ENCODE peak calls at places on chromosome 19, in four cellular contexts. X is GM12878, B is SK-N-SH, N is K562. G is an unnamed sample.

GRCh38 chr19:2573916-2574315 is 98.0 kb downstream of the GADD45B start:
- DNase-seq in X (no peak), N (no peak), B (no peak), G (no peak)

GRCh38 chr19:18967358-18968146 is 26.5 kb upstream of the HOMER3 start:
- DNase-seq in X (no peak), N (no peak), B (no peak), G (no peak)

GRCh38 chr19:1843646-1844394 is 4.5 kb downstream of the REXO1 start:
- DNase-seq in B (no peak), N (no peak), X (no peak), G (no peak)

GRCh38 chr19:18940791-18941627 is at the start of gene HOMER3:
- DNase-seq in B (peak; percentile 99), N (peak; percentile 94), X (no peak), G (peak; percentile 71)

GRCh38 chr19:9061879-9062278 is 25.0 kb upstream of the OR1M1 start:
- DNase-seq in N (no peak), B (no peak), X (no peak), G (no peak)

GRCh38 chr19:38392707-38393308 is 4.3 kb downstream of the SPRED3 start:
- DNase-seq in N (peak; percentile 62), X (no peak), B (no peak), G (no peak)

GRCh38 chr19:3129112-3129511 is 6.7 kb upstream of the GNA15 start:
- DNase-seq in X (no peak), B (no peak), N (no peak), G (no peak)

GRCh38 chr19:32692727-32693061 is 1.1 kb downstream of the NUDT19 start:
- DNase-seq in B (no peak), N (no peak), X (no peak), G (no peak)

GRCh38 chr19:15101479-15102082 is 5.6 kb upstream of the SYDE1 start:
- DNase-seq in B (peak; percentile 54), X (no peak), N (peak; percentile 61), G (peak; percentile 84)

GRCh38 chr19:18932216-18932841 is 8.7 kb downstream of the HOMER3 start:
- DNase-seq in X (no peak), B (peak; percentile 99), N (peak; percentile 98), G (peak; percentile 99)

GRCh38 chr19:23996549-23996948 is 81.9 kb downstream of the ZNF726 start:
- DNase-seq in B (peak; percentile 57), N (peak; percentile 65), X (no peak), G (peak; percentile 33)

GRCh38 chr19:32662186-32662585 is 12.8 kb downstream of the ANKRD27 start:
- DNase-seq in B (no peak), X (no peak), N (no peak), G (no peak)

GRCh38 chr19:12364391-12365093 is 941 bp downstream of the ZNF442 start:
- DNase-seq in X (no peak), B (peak; percentile 54), N (peak; percentile 25), G (peak; percentile 15)

GRCh38 chr19:10828981-10829821 is 6.8 kb downstream of the TMED1 start:
- DNase-seq in X (no peak), B (peak; percentile 36), N (peak; percentile 24), G (peak; percentile 56)

GRCh38 chr19:41893899-41894298 is 10.9 kb downstream of the ARHGEF1 start:
- DNase-seq in X (no peak), N (no peak), B (no peak), G (no peak)

GRCh38 chr19:7772752-7773291 is 9.8 kb downstream of the CLEC4M start:
- DNase-seq in N (no peak), B (no peak), X (peak; percentile 68), G (no peak)

GRCh38 chr19:7550987-7551761 is 15.7 kb downstream of the PNPLA6 start:
- DNase-seq in X (no peak), B (peak; percentile 98), N (peak; percentile 89), G (peak; percentile 95)

GRCh38 chr19:10752237-10752912 is 34.5 kb downstream of the DNM2 start:
- DNase-seq in X (no peak), N (no peak), B (no peak), G (no peak)

GRCh38 chr19:1850809-1851544 is 2.7 kb upstream of the REXO1 start:
- DNase-seq in X (no peak), N (no peak), B (no peak), G (no peak)

GRCh38 chr19:49690656-49691242 is at the start of gene CPT1C:
- DNase-seq in X (no peak), B (peak; percentile 96), N (no peak), G (peak; percentile 93)

GRCh38 chr19:2235396-2236284 is 489 bp downstream of the PLEKHJ1 start:
- DNase-seq in N (no peak), X (no peak), B (peak; percentile 58), G (no peak)

GRCh38 chr19:12730054-12730453 is 4.4 kb downstream of the TRIR start:
- DNase-seq in N (no peak), B (no peak), X (no peak), G (no peak)

GRCh38 chr19:21699197-21699596 is 68.2 kb downstream of the ZNF100 start:
- DNase-seq in X (no peak), N (no peak), B (no peak), G (peak; percentile 30)

GRCh38 chr19:20315543-20315942 is 148.5 kb downstream of the ZNF486 start:
- DNase-seq in X (no peak), B (peak; percentile 66), N (no peak), G (no peak)
- TF ChIP-seq USF1 in X (no peak), B (no peak), N (no peak), G (no peak)

GRCh38 chr19:58577581-58578429 is 4.7 kb upstream of the MZF1 start:
- DNase-seq in N (no peak), B (no peak), X (no peak), G (no peak)

GRCh38 chr19:58582985-58583384 is 9.8 kb upstream of the MZF1 start:
- DNase-seq in B (no peak), X (no peak), N (no peak), G (no peak)

GRCh38 chr19:58581227-58582141 is 8.3 kb upstream of the MZF1 start:
- DNase-seq in N (peak; percentile 78), X (no peak), B (no peak), G (peak; percentile 97)

GRCh38 chr19:58578430-58578925 is 5.3 kb upstream of the MZF1 start:
- DNase-seq in X (no peak), N (no peak), B (no peak), G (no peak)

DNA sequence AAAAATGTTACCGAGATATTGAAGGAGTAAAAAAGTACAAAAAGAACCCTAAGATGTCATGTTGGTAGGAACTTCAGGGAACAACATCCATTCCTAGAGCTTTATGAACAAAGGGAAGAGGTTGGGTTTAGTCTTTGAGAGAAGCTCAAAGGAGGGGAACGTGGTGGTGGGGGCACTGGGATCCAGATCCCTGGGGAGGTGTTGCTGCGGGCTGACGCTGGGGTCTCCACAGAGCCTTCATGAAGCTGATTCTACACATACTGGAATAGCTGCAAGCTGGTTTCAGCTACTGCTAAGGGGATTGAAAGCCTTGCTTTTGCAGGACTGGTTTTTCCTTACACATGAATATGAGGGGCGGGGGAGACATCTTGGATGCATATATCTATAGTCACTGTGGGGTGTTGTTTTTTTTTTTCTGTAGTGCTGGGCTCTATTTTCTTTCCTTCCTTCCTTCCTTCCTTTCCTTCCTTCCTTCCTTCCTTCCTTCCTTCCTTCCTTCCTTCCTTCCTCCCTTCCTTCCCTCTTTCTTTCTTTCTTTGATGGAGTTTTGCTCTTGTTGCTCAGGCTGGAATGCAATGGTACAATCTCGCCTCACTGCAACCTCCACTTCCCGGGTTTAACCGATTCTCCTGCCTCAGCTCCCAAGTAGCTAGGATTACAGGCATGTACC is 6.5 kb upstream of the MZF1 start:
- DNase-seq in B (no peak), X (no peak), N (no peak), G (no peak)
- TF ChIP-seq MAX in B (no peak), X (no peak), N (no peak), G (no peak)

GRCh38 chr19:29578349-29578748 is 27.7 kb upstream of the POP4 start:
- DNase-seq in B (no peak), X (no peak), N (no peak), G (no peak)

GRCh38 chr19:29577662-29577963 is 28.5 kb upstream of the POP4 start:
- DNase-seq in X (no peak), N (no peak), B (no peak), G (no peak)

GRCh38 chr19:29579308-29579910 is 26.7 kb upstream of the POP4 start:
- DNase-seq in N (no peak), B (no peak), X (no peak), G (no peak)

GRCh38 chr19:29576043-29576442 is 30.0 kb upstream of the POP4 start:
- DNase-seq in B (no peak), X (no peak), N (no peak), G (no peak)

DNA sequence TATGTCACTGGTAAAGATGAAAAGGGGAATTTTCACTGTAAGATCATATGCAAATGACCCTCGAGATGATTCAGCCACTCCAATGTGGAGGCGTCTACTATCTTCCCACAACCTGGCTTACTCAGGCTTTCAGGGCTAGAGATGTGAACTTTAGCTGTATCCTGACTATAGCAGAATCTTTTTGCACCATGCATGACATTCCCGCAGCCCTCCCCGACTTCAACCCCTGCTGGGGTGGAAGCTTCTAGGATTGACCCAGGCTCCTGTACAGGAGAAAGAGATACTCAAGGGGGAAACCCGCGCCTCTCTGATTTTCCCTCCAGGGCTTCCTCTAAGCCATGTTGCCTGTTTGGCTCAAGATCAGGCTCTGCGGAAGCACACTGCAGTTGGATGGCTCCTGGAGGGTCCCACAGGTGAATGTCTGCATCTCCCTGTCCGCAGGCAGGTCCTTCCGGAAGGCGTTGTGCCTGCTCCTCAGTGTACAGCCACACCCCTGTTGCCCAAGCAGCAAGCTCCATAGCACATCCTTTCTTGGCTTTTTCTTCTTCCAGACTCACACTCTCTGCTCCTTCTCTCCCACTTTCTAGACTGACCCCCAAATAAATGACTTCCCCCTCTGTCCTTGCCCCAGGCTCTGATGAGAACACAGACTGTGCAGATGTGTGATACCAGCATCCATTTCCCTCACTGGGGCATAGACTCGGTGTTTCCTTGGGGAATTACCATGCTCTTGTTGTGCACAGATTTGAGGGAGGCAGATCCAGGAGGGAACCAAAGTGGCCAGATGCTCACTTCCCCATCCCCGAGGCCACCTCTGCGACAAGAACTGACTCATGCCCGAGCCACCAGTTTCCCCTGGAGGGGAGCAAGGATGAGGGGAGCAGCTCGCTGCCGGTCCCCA is 29.1 kb upstream of the POP4 start:
- DNase-seq in X (peak; percentile 34), N (no peak), B (no peak), G (no peak)
- TF ChIP-seq USF1 in X (no peak), N (no peak), B (no peak), G (no peak)

GRCh38 chr19:6090634-6091033 is 19.7 kb downstream of the RFX2 start:
- DNase-seq in B (no peak), X (no peak), N (no peak), G (no peak)

GRCh38 chr19:6088677-6089063 is 21.6 kb downstream of the RFX2 start:
- DNase-seq in N (no peak), X (no peak), B (no peak), G (no peak)

GRCh38 chr19:6092329-6093286 is 17.7 kb downstream of the RFX2 start:
- DNase-seq in X (no peak), N (peak; percentile 78), B (no peak), G (peak; percentile 68)

GRCh38 chr19:6095760-6096159 is 14.5 kb downstream of the RFX2 start:
- DNase-seq in N (no peak), B (no peak), X (no peak), G (no peak)

DNA sequence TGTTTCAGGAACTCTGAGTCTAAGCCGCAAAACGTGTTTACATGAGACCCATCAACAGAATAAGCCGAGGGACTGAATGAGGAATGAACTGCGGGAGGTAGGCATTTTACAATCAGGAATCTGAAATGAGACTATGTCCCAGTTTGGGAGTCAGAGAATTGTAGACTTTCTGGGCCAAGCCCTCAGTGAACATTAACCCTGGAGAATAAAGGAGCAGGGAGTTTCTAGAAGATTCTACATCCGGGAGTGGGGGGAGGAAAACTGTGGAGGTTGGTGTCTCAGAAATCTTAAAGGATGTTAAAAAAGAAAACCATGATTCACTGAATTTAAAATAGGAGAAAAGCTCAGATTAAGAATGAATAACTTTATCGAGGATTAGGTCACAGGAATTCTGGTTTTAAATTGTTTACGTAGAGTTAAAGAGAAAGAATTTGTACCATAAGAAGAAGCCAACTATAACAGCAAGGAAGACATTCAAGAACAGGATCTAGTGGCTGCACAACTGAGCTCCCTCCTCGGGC is 18.5 kb downstream of the RFX2 start:
- DNase-seq in X (no peak), B (no peak), N (no peak), G (no peak)
- TF ChIP-seq MAX in X (no peak), B (no peak), N (no peak), G (no peak)

G was measured in WTC11.